ENCODE peak calls at places on chromosome 10, in five cellular contexts. One of them, this sample, is unnamed.

GRCh38 chr10:96830511-96831199 is 1.4 kb upstream of the LCOR start:
- DNase-seq in K562: peak; percentile 18
- DNase-seq in HCT116: peak; percentile 75
- DNase-seq in GM12878: peak; percentile 67
- DNase-seq in HepG2: peak; percentile 66
- DNase-seq in this sample: peak; percentile 27

GRCh38 chr10:14146005-14146404 is 184.7 kb downstream of the FRMD4A start:
- DNase-seq in K562: no peak
- DNase-seq in HCT116: no peak
- DNase-seq in GM12878: no peak
- DNase-seq in HepG2: no peak
- DNase-seq in this sample: no peak

GRCh38 chr10:79247373-79248137 is 99.7 kb upstream of the PPIF start:
- DNase-seq in K562: no peak
- DNase-seq in HCT116: no peak
- DNase-seq in GM12878: no peak
- DNase-seq in HepG2: no peak
- DNase-seq in this sample: no peak

GRCh38 chr10:103814626-103815370 is 40.6 kb downstream of the SH3PXD2A start:
- DNase-seq in K562: no peak
- DNase-seq in HCT116: no peak
- DNase-seq in GM12878: no peak
- DNase-seq in HepG2: no peak
- DNase-seq in this sample: no peak

GRCh38 chr10:62036186-62037081 is 134.9 kb downstream of the ARID5B start:
- DNase-seq in K562: no peak
- DNase-seq in HCT116: no peak
- DNase-seq in GM12878: no peak
- DNase-seq in HepG2: no peak
- DNase-seq in this sample: no peak

GRCh38 chr10:18216482-18216881 is 76.3 kb downstream of the CACNB2 start:
- DNase-seq in K562: no peak
- DNase-seq in HCT116: no peak
- DNase-seq in GM12878: no peak
- DNase-seq in HepG2: peak; percentile 3
- DNase-seq in this sample: peak; percentile 20

GRCh38 chr10:71708301-71708703 is 11.3 kb downstream of the C10orf105 start:
- DNase-seq in K562: peak; percentile 82
- DNase-seq in HCT116: no peak
- DNase-seq in GM12878: no peak
- DNase-seq in HepG2: peak; percentile 21
- DNase-seq in this sample: peak; percentile 90

GRCh38 chr10:65566906-65567305 is 1358.9 kb upstream of the LRRTM3 start:
- DNase-seq in K562: no peak
- DNase-seq in HCT116: no peak
- DNase-seq in GM12878: no peak
- DNase-seq in HepG2: no peak
- DNase-seq in this sample: no peak

GRCh38 chr10:28382520-28383269 is 79.8 kb upstream of the MPP7 start:
- DNase-seq in K562: no peak
- DNase-seq in HCT116: no peak
- DNase-seq in GM12878: no peak
- DNase-seq in HepG2: no peak
- DNase-seq in this sample: no peak

GRCh38 chr10:45220985-45221384 is 94.4 kb downstream of the OR13A1 start:
- DNase-seq in K562: no peak
- DNase-seq in HCT116: no peak
- DNase-seq in GM12878: no peak
- DNase-seq in HepG2: no peak
- DNase-seq in this sample: no peak

GRCh38 chr10:103714232-103714891 is 141.0 kb downstream of the SH3PXD2A start:
- DNase-seq in K562: no peak
- DNase-seq in HCT116: no peak
- DNase-seq in GM12878: no peak
- DNase-seq in HepG2: peak; percentile 59
- DNase-seq in this sample: no peak

GRCh38 chr10:71694567-71694968 is 25.0 kb downstream of the C10orf105 start:
- DNase-seq in K562: no peak
- DNase-seq in HCT116: no peak
- DNase-seq in GM12878: peak; percentile 78
- DNase-seq in HepG2: no peak
- DNase-seq in this sample: no peak

GRCh38 chr10:61481597-61481996 is 28.4 kb upstream of the TMEM26 start:
- DNase-seq in K562: no peak
- DNase-seq in HCT116: no peak
- DNase-seq in GM12878: no peak
- DNase-seq in HepG2: no peak
- DNase-seq in this sample: no peak

GRCh38 chr10:110042181-110042580 is 34.4 kb downstream of the ADD3 start:
- DNase-seq in K562: no peak
- DNase-seq in HCT116: no peak
- DNase-seq in GM12878: no peak
- DNase-seq in HepG2: no peak
- DNase-seq in this sample: no peak

GRCh38 chr10:24462889-24463552 is 254.1 kb downstream of the KIAA1217 start:
- DNase-seq in K562: no peak
- DNase-seq in HCT116: no peak
- DNase-seq in GM12878: no peak
- DNase-seq in HepG2: no peak
- DNase-seq in this sample: no peak

GRCh38 chr10:24432478-24433416 is 223.8 kb downstream of the KIAA1217 start:
- DNase-seq in K562: no peak
- DNase-seq in HCT116: no peak
- DNase-seq in GM12878: no peak
- DNase-seq in HepG2: peak; percentile 40
- DNase-seq in this sample: no peak

GRCh38 chr10:13376297-13376696 is 28.2 kb upstream of the SEPHS1 start:
- DNase-seq in K562: no peak
- DNase-seq in HCT116: no peak
- DNase-seq in GM12878: no peak
- DNase-seq in HepG2: no peak
- DNase-seq in this sample: no peak

GRCh38 chr10:117217196-117217761 is 20.0 kb downstream of the KCNK18 start:
- DNase-seq in K562: no peak
- DNase-seq in HCT116: no peak
- DNase-seq in GM12878: no peak
- DNase-seq in HepG2: no peak
- DNase-seq in this sample: no peak

DNA sequence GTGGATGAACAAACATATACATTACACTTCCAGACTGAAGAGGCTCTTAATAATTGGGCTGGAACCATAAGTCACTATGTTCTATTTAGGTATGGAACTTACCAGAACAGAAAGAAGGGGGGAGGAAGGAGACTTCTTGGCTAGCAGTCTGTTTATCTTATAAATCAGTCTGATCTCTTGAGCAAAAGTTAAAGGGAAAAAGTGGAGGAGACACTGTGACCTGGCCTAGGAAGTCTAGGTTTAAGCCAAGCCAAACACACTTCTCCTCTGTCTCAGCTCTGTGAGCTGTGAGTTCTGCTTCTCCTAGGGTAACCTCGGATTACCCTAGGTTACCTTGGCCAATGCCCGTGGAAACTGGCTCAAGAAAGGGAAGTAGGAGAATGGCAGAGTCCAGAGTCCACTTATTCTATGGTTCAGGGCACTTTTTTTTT is 95.2 kb downstream of the PFKFB3 start:
- DNase-seq in K562: no peak
- DNase-seq in HCT116: no peak
- DNase-seq in GM12878: no peak
- DNase-seq in HepG2: no peak
- DNase-seq in this sample: no peak
- TF ChIP-seq ZBTB33 in K562: no peak
- TF ChIP-seq ZBTB33 in HCT116: no peak
- TF ChIP-seq ZBTB33 in GM12878: no peak
- TF ChIP-seq ZBTB33 in HepG2: no peak
- TF ChIP-seq ZBTB33 in this sample: no peak

GRCh38 chr10:74977913-74978847 is 133.3 kb upstream of the SAMD8 start:
- DNase-seq in K562: no peak
- DNase-seq in HCT116: no peak
- DNase-seq in GM12878: peak; percentile 86
- DNase-seq in HepG2: no peak
- DNase-seq in this sample: no peak
- TF ChIP-seq ZBTB33 in K562: no peak
- TF ChIP-seq ZBTB33 in HCT116: no peak
- TF ChIP-seq ZBTB33 in GM12878: no peak
- TF ChIP-seq ZBTB33 in HepG2: no peak
- TF ChIP-seq ZBTB33 in this sample: no peak

GRCh38 chr10:115706482-115707076 is 566.4 kb downstream of the GFRA1 start:
- DNase-seq in K562: no peak
- DNase-seq in HCT116: peak; percentile 12
- DNase-seq in GM12878: no peak
- DNase-seq in HepG2: peak; percentile 1
- DNase-seq in this sample: peak; percentile 2
- TF ChIP-seq ZBTB33 in K562: no peak
- TF ChIP-seq ZBTB33 in HCT116: no peak
- TF ChIP-seq ZBTB33 in GM12878: no peak
- TF ChIP-seq ZBTB33 in HepG2: no peak
- TF ChIP-seq ZBTB33 in this sample: no peak

DNA sequence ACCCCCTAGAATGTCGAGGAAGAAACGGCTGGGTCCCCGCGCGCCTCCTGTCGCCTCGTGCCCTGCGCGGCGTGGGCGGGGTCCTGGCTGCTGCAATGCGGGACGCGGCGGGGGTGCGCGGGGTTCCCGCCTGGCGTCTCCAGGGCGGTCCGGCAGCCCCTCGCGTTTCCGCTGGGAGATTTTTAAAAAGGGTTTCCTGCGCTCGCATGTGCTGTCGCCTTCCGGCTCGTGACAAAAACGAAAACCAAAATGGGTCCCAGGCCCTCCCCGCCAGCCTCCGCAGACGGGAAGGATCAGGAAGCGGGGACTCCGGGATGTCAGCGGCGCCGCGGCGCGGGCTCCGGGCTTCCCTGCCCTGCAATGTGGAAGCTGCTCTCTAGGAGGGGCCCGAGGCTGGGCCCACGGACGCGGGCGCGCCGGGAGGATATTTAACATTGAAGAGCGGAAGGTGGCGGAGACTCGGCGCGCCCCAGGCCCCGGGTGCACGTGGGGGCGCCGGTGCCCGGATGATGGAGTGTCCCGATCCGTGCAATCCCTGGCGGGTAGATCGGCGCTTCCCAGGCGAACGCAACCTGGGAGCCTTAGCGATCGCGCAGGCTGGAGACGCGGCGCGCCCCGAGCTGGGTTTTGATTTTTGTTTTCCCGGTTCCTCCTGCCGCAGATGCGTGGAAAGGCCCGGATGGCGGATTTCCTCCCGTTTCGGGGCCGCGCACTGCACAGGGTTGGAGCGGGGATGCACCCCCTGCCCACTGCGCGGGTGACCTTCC is 1.0 kb downstream of the PFKP start:
- DNase-seq in K562: peak; percentile 63
- DNase-seq in HCT116: no peak
- DNase-seq in GM12878: no peak
- DNase-seq in HepG2: no peak
- DNase-seq in this sample: peak; percentile 79
- TF ChIP-seq ZBTB33 in K562: no peak
- TF ChIP-seq ZBTB33 in HCT116: no peak
- TF ChIP-seq ZBTB33 in GM12878: no peak
- TF ChIP-seq ZBTB33 in HepG2: no peak
- TF ChIP-seq ZBTB33 in this sample: no peak

GRCh38 chr10:49784631-49785030 is 22.5 kb upstream of the OGDHL start:
- DNase-seq in K562: no peak
- DNase-seq in HCT116: no peak
- DNase-seq in GM12878: no peak
- DNase-seq in HepG2: no peak
- DNase-seq in this sample: peak; percentile 39

GRCh38 chr10:49778197-49778596 is 16.1 kb upstream of the OGDHL start:
- DNase-seq in K562: no peak
- DNase-seq in HCT116: no peak
- DNase-seq in GM12878: no peak
- DNase-seq in HepG2: no peak
- DNase-seq in this sample: no peak

GRCh38 chr10:49783645-49784044 is 21.5 kb upstream of the OGDHL start:
- DNase-seq in K562: no peak
- DNase-seq in HCT116: no peak
- DNase-seq in GM12878: no peak
- DNase-seq in HepG2: no peak
- DNase-seq in this sample: no peak

GRCh38 chr10:49776851-49777250 is 14.7 kb upstream of the OGDHL start:
- DNase-seq in K562: no peak
- DNase-seq in HCT116: no peak
- DNase-seq in GM12878: no peak
- DNase-seq in HepG2: no peak
- DNase-seq in this sample: no peak

GRCh38 chr10:49781247-49781646 is 19.1 kb upstream of the OGDHL start:
- DNase-seq in K562: no peak
- DNase-seq in HCT116: no peak
- DNase-seq in GM12878: no peak
- DNase-seq in HepG2: no peak
- DNase-seq in this sample: no peak
- TF ChIP-seq ZBTB33 in K562: no peak
- TF ChIP-seq ZBTB33 in HCT116: no peak
- TF ChIP-seq ZBTB33 in GM12878: no peak
- TF ChIP-seq ZBTB33 in HepG2: no peak
- TF ChIP-seq ZBTB33 in this sample: no peak

GRCh38 chr10:6669269-6669859 is 89.3 kb upstream of the PRKCQ start:
- DNase-seq in K562: peak; percentile 26
- DNase-seq in HCT116: peak; percentile 44
- DNase-seq in GM12878: no peak
- DNase-seq in HepG2: peak; percentile 14
- DNase-seq in this sample: peak; percentile 28

GRCh38 chr10:6667150-6667549 is 87.1 kb upstream of the PRKCQ start:
- DNase-seq in K562: no peak
- DNase-seq in HCT116: no peak
- DNase-seq in GM12878: no peak
- DNase-seq in HepG2: no peak
- DNase-seq in this sample: no peak

GRCh38 chr10:6665847-6666246 is 85.8 kb upstream of the PRKCQ start:
- DNase-seq in K562: no peak
- DNase-seq in HCT116: no peak
- DNase-seq in GM12878: no peak
- DNase-seq in HepG2: no peak
- DNase-seq in this sample: peak; percentile 42

GRCh38 chr10:6671976-6672375 is 91.9 kb upstream of the PRKCQ start:
- DNase-seq in K562: no peak
- DNase-seq in HCT116: no peak
- DNase-seq in GM12878: no peak
- DNase-seq in HepG2: no peak
- DNase-seq in this sample: no peak

GRCh38 chr10:6667679-6668270 is 87.7 kb upstream of the PRKCQ start:
- DNase-seq in K562: peak; percentile 27
- DNase-seq in HCT116: peak; percentile 27
- DNase-seq in GM12878: no peak
- DNase-seq in HepG2: peak; percentile 18
- DNase-seq in this sample: peak; percentile 48
- TF ChIP-seq ZBTB33 in K562: no peak
- TF ChIP-seq ZBTB33 in HCT116: no peak
- TF ChIP-seq ZBTB33 in GM12878: no peak
- TF ChIP-seq ZBTB33 in HepG2: no peak
- TF ChIP-seq ZBTB33 in this sample: no peak

This sample was measured in SK-N-SH.